ENCODE peak calls at places on chromosome 7, in four cellular contexts. One of them, this sample, is unnamed.
A peak's percentile ranks its signal among the peaks of the same experiment; 100 is the strongest.

GRCh38 chr7:106126170-106126938 is 14.2 kb upstream of the SYPL1 start:
- DNase-seq in lower lobe of right lung: no peak
- DNase-seq in left ventricle myocardium inferior: no peak
- DNase-seq in psoas muscle: no peak
- DNase-seq in this sample: peak; percentile 79

GRCh38 chr7:85103962-85104361 is 82.9 kb downstream of the SEMA3D start:
- DNase-seq in lower lobe of right lung: no peak
- DNase-seq in left ventricle myocardium inferior: no peak
- DNase-seq in psoas muscle: no peak
- DNase-seq in this sample: peak; percentile 37

GRCh38 chr7:17848516-17848915 is 91.8 kb downstream of the SNX13 start:
- DNase-seq in lower lobe of right lung: no peak
- DNase-seq in left ventricle myocardium inferior: no peak
- DNase-seq in psoas muscle: no peak
- DNase-seq in this sample: no peak

GRCh38 chr7:27145167-27145883 is 1.8 kb upstream of the HOXA5 start:
- DNase-seq in lower lobe of right lung: no peak
- DNase-seq in left ventricle myocardium inferior: no peak
- DNase-seq in psoas muscle: no peak
- DNase-seq in this sample: no peak

GRCh38 chr7:65301007-65301406 is 72.6 kb upstream of the ZNF92 start:
- DNase-seq in lower lobe of right lung: no peak
- DNase-seq in left ventricle myocardium inferior: no peak
- DNase-seq in psoas muscle: no peak
- DNase-seq in this sample: no peak

GRCh38 chr7:37643876-37644275 is 39.7 kb upstream of the GPR141 start:
- DNase-seq in lower lobe of right lung: no peak
- DNase-seq in left ventricle myocardium inferior: no peak
- DNase-seq in psoas muscle: no peak
- DNase-seq in this sample: no peak

GRCh38 chr7:13017325-13017853 is 330.0 kb downstream of the ARL4A start:
- DNase-seq in lower lobe of right lung: no peak
- DNase-seq in left ventricle myocardium inferior: no peak
- DNase-seq in psoas muscle: no peak
- DNase-seq in this sample: no peak

GRCh38 chr7:104960741-104961479 is 53.1 kb upstream of the KMT2E start:
- DNase-seq in lower lobe of right lung: peak; percentile 65
- DNase-seq in left ventricle myocardium inferior: no peak
- DNase-seq in psoas muscle: no peak
- DNase-seq in this sample: no peak

GRCh38 chr7:66043681-66044497 is 31.7 kb upstream of the ASL start:
- DNase-seq in lower lobe of right lung: peak; percentile 81
- DNase-seq in left ventricle myocardium inferior: peak; percentile 51
- DNase-seq in psoas muscle: peak; percentile 50
- DNase-seq in this sample: no peak

GRCh38 chr7:78226059-78226658 is 427.6 kb downstream of the PHTF2 start:
- DNase-seq in lower lobe of right lung: no peak
- DNase-seq in left ventricle myocardium inferior: peak; percentile 19
- DNase-seq in psoas muscle: no peak
- DNase-seq in this sample: peak; percentile 76

GRCh38 chr7:78017621-78018100 is 219.1 kb downstream of the PHTF2 start:
- DNase-seq in lower lobe of right lung: no peak
- DNase-seq in left ventricle myocardium inferior: no peak
- DNase-seq in psoas muscle: no peak
- DNase-seq in this sample: no peak

GRCh38 chr7:159027091-159027802 is 117.4 kb downstream of the VIPR2 start:
- DNase-seq in lower lobe of right lung: no peak
- DNase-seq in left ventricle myocardium inferior: no peak
- DNase-seq in psoas muscle: no peak
- DNase-seq in this sample: no peak

GRCh38 chr7:78412216-78412858 is 613.8 kb downstream of the PHTF2 start:
- DNase-seq in lower lobe of right lung: no peak
- DNase-seq in left ventricle myocardium inferior: no peak
- DNase-seq in psoas muscle: no peak
- DNase-seq in this sample: no peak

GRCh38 chr7:5776894-5777645 is 4.4 kb downstream of the RNF216 start:
- DNase-seq in lower lobe of right lung: no peak
- DNase-seq in left ventricle myocardium inferior: no peak
- DNase-seq in psoas muscle: no peak
- DNase-seq in this sample: no peak

GRCh38 chr7:143398616-143399015 is 10.0 kb downstream of the EPHA1 start:
- DNase-seq in lower lobe of right lung: no peak
- DNase-seq in left ventricle myocardium inferior: no peak
- DNase-seq in psoas muscle: no peak
- DNase-seq in this sample: no peak

GRCh38 chr7:65980478-65981250 is 1.3 kb downstream of the GUSB start:
- DNase-seq in lower lobe of right lung: peak; percentile 88
- DNase-seq in left ventricle myocardium inferior: peak; percentile 65
- DNase-seq in psoas muscle: peak; percentile 47
- DNase-seq in this sample: no peak

GRCh38 chr7:47254081-47255006 is 327.6 kb downstream of the TNS3 start:
- DNase-seq in lower lobe of right lung: peak; percentile 90
- DNase-seq in left ventricle myocardium inferior: peak; percentile 88
- DNase-seq in psoas muscle: peak; percentile 89
- DNase-seq in this sample: peak; percentile 21

GRCh38 chr7:115099906-115100305 is 178.0 kb downstream of the MDFIC start:
- DNase-seq in lower lobe of right lung: no peak
- DNase-seq in left ventricle myocardium inferior: no peak
- DNase-seq in psoas muscle: no peak
- DNase-seq in this sample: no peak

GRCh38 chr7:101059620-101059942 is 25.7 kb upstream of the TRIM56 start:
- DNase-seq in lower lobe of right lung: no peak
- DNase-seq in left ventricle myocardium inferior: no peak
- DNase-seq in psoas muscle: no peak
- DNase-seq in this sample: no peak

GRCh38 chr7:106061301-106061979 is 50.7 kb downstream of the SYPL1 start:
- DNase-seq in lower lobe of right lung: no peak
- DNase-seq in left ventricle myocardium inferior: no peak
- DNase-seq in psoas muscle: no peak
- DNase-seq in this sample: no peak

GRCh38 chr7:82288769-82289535 is 154.6 kb downstream of the CACNA2D1 start:
- DNase-seq in lower lobe of right lung: no peak
- DNase-seq in left ventricle myocardium inferior: no peak
- DNase-seq in psoas muscle: no peak
- DNase-seq in this sample: peak; percentile 62

GRCh38 chr7:105876964-105877601 is 684 bp upstream of the ATXN7L1 start:
- DNase-seq in lower lobe of right lung: peak; percentile 48
- DNase-seq in left ventricle myocardium inferior: peak; percentile 32
- DNase-seq in psoas muscle: peak; percentile 39
- DNase-seq in this sample: peak; percentile 53

GRCh38 chr7:123275036-123275753 is 75.4 kb upstream of the SLC13A1 start:
- DNase-seq in lower lobe of right lung: no peak
- DNase-seq in left ventricle myocardium inferior: no peak
- DNase-seq in psoas muscle: no peak
- DNase-seq in this sample: no peak

GRCh38 chr7:159198016-159198724 is 53.5 kb upstream of the VIPR2 start:
- DNase-seq in lower lobe of right lung: no peak
- DNase-seq in left ventricle myocardium inferior: no peak
- DNase-seq in psoas muscle: no peak
- DNase-seq in this sample: no peak

GRCh38 chr7:147981072-147981813 is 609.3 kb upstream of the C7orf33 start:
- DNase-seq in lower lobe of right lung: no peak
- DNase-seq in left ventricle myocardium inferior: no peak
- DNase-seq in psoas muscle: no peak
- DNase-seq in this sample: no peak

GRCh38 chr7:51314726-51315125 is 1.9 kb downstream of the COBL start:
- DNase-seq in lower lobe of right lung: no peak
- DNase-seq in left ventricle myocardium inferior: no peak
- DNase-seq in psoas muscle: no peak
- DNase-seq in this sample: no peak

GRCh38 chr7:38594931-38595330 is 36.2 kb downstream of the AMPH start:
- DNase-seq in lower lobe of right lung: no peak
- DNase-seq in left ventricle myocardium inferior: no peak
- DNase-seq in psoas muscle: no peak
- DNase-seq in this sample: no peak

GRCh38 chr7:130943336-130943901 is 209.4 kb upstream of the KLF14 start:
- DNase-seq in lower lobe of right lung: no peak
- DNase-seq in left ventricle myocardium inferior: no peak
- DNase-seq in psoas muscle: no peak
- DNase-seq in this sample: peak; percentile 83

GRCh38 chr7:64890761-64891666 is 12.1 kb upstream of the ZNF273 start:
- DNase-seq in lower lobe of right lung: no peak
- DNase-seq in left ventricle myocardium inferior: no peak
- DNase-seq in psoas muscle: no peak
- DNase-seq in this sample: no peak

GRCh38 chr7:80826520-80827237 is 92.2 kb downstream of the SEMA3C start:
- DNase-seq in lower lobe of right lung: no peak
- DNase-seq in left ventricle myocardium inferior: no peak
- DNase-seq in psoas muscle: no peak
- DNase-seq in this sample: no peak

GRCh38 chr7:6551016-6551511 is at the start of gene GRID2IP:
- DNase-seq in lower lobe of right lung: no peak
- DNase-seq in left ventricle myocardium inferior: no peak
- DNase-seq in psoas muscle: no peak
- DNase-seq in this sample: no peak

GRCh38 chr7:137146012-137146455 is 197.5 kb downstream of the PTN start:
- DNase-seq in lower lobe of right lung: no peak
- DNase-seq in left ventricle myocardium inferior: no peak
- DNase-seq in psoas muscle: no peak
- DNase-seq in this sample: no peak

GRCh38 chr7:79540592-79540991 is 87.1 kb upstream of the MAGI2 start:
- DNase-seq in lower lobe of right lung: no peak
- DNase-seq in left ventricle myocardium inferior: no peak
- DNase-seq in psoas muscle: no peak
- DNase-seq in this sample: no peak

GRCh38 chr7:27973625-27974024 is 207.0 kb downstream of the JAZF1 start:
- DNase-seq in lower lobe of right lung: no peak
- DNase-seq in left ventricle myocardium inferior: no peak
- DNase-seq in psoas muscle: no peak
- DNase-seq in this sample: no peak

GRCh38 chr7:26440253-26440992 is 148.8 kb downstream of the SNX10 start:
- DNase-seq in lower lobe of right lung: no peak
- DNase-seq in left ventricle myocardium inferior: no peak
- DNase-seq in psoas muscle: no peak
- DNase-seq in this sample: no peak

GRCh38 chr7:31120800-31121513 is 68.8 kb downstream of the ADCYAP1R1 start:
- DNase-seq in lower lobe of right lung: no peak
- DNase-seq in left ventricle myocardium inferior: no peak
- DNase-seq in psoas muscle: no peak
- DNase-seq in this sample: no peak

GRCh38 chr7:112118581-112119566 is 87.3 kb downstream of the DOCK4 start:
- DNase-seq in lower lobe of right lung: no peak
- DNase-seq in left ventricle myocardium inferior: no peak
- DNase-seq in psoas muscle: no peak
- DNase-seq in this sample: no peak

GRCh38 chr7:2821161-2821841 is 22.8 kb downstream of the GNA12 start:
- DNase-seq in lower lobe of right lung: no peak
- DNase-seq in left ventricle myocardium inferior: no peak
- DNase-seq in psoas muscle: no peak
- DNase-seq in this sample: peak; percentile 24

DNA sequence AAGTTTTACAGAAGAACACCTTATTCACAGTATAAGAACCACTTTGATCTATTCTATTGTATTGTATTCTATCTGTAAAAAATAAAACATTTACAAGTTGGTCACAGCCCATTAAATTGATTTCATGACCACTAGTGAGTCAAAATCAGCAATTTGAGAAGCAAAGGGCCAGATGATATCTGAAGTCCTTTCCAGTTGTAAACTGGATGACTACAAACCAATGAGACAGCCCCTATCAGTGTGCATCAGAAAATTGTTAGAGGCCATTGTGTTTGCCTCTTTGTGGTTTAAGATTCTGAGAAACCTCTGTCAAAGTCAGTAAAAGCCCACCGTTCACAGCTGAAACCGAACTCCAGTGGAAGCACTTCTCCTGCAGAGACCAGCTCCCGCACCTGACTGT is 54.8 kb downstream of the TBXAS1 start:
- DNase-seq in lower lobe of right lung: no peak
- DNase-seq in left ventricle myocardium inferior: no peak
- DNase-seq in psoas muscle: no peak
- DNase-seq in this sample: no peak
- H3K4me1 ChIP-seq in lower lobe of right lung: peaks cover 6% of the 10 kb centered on the region
- H3K4me1 ChIP-seq in left ventricle myocardium inferior: no peaks in the 10 kb centered on the region
- H3K4me1 ChIP-seq in psoas muscle: no peaks in the 10 kb centered on the region
- H3K4me1 ChIP-seq in this sample: no peaks in the 10 kb centered on the region

GRCh38 chr7:44849277-44850210 is 1.7 kb upstream of the H2AZ2 start:
- DNase-seq in lower lobe of right lung: no peak
- DNase-seq in left ventricle myocardium inferior: no peak
- DNase-seq in psoas muscle: no peak
- DNase-seq in this sample: no peak

GRCh38 chr7:44846816-44847508 is 925 bp downstream of the H2AZ2 start:
- DNase-seq in lower lobe of right lung: no peak
- DNase-seq in left ventricle myocardium inferior: no peak
- DNase-seq in psoas muscle: no peak
- DNase-seq in this sample: no peak

GRCh38 chr7:44847509-44847919 is 373 bp downstream of the H2AZ2 start:
- DNase-seq in lower lobe of right lung: peak; percentile 91
- DNase-seq in left ventricle myocardium inferior: peak; percentile 88
- DNase-seq in psoas muscle: peak; percentile 89
- DNase-seq in this sample: peak; percentile 91

GRCh38 chr7:44845476-44845875 is 2.4 kb downstream of the H2AZ2 start:
- DNase-seq in lower lobe of right lung: no peak
- DNase-seq in left ventricle myocardium inferior: no peak
- DNase-seq in psoas muscle: no peak
- DNase-seq in this sample: no peak

DNA sequence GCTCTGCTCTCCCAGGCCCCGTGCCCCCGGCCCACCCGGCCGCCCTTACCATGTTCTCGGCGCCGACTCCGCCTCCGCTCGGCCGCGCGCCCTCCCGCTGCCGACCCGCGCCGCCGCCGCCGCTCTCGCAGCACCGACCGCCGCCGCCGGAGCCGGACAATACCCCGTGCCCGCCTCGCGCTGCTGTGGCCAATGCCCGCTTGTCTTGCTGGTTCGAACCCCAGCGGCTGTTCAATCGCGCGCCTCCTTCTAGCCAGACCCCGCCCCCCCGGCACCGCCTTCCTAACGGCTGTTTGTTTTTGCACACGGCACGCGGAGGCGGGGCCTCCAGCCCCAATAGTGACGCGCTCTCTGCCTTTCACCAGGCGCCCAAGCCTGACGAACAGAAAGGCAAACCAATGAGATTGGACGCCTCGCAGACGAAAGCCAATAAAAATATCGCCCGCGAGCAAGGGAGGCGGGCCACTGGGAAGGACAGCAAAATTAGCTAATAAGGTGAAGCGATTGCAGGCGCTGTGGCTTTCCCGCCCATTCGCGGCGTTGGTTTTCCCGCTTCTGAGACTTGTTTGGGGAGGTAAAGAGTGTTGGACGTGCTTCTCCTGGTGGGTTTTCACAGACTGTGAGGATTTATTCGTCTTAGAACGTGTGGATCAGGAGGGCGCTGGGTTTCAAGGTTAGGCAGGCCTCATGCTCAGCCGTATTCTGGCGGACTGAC is at the start of gene H2AZ2:
- DNase-seq in lower lobe of right lung: peak; percentile 100
- DNase-seq in left ventricle myocardium inferior: peak; percentile 100
- DNase-seq in psoas muscle: peak; percentile 100
- DNase-seq in this sample: peak; percentile 100
- TF ChIP-seq CTCF in lower lobe of right lung: no peak
- TF ChIP-seq CTCF in left ventricle myocardium inferior: no peak
- TF ChIP-seq CTCF in psoas muscle: no peak
- TF ChIP-seq CTCF in this sample: no peak

GRCh38 chr7:134870781-134871180 is 91.3 kb downstream of the CALD1 start:
- DNase-seq in lower lobe of right lung: no peak
- DNase-seq in left ventricle myocardium inferior: no peak
- DNase-seq in psoas muscle: no peak
- DNase-seq in this sample: no peak
- H3K4me1 ChIP-seq in lower lobe of right lung: peaks cover 14% of the 10 kb centered on the region
- H3K4me1 ChIP-seq in left ventricle myocardium inferior: peaks cover 75% of the 10 kb centered on the region
- H3K4me1 ChIP-seq in psoas muscle: no peaks in the 10 kb centered on the region
- H3K4me1 ChIP-seq in this sample: peaks cover 48% of the 10 kb centered on the region

GRCh38 chr7:155119801-155120382 is 49.8 kb downstream of the HTR5A start:
- DNase-seq in lower lobe of right lung: no peak
- DNase-seq in left ventricle myocardium inferior: no peak
- DNase-seq in psoas muscle: no peak
- DNase-seq in this sample: no peak
- TF ChIP-seq CTCF in lower lobe of right lung: no peak
- TF ChIP-seq CTCF in left ventricle myocardium inferior: no peak
- TF ChIP-seq CTCF in psoas muscle: no peak
- TF ChIP-seq CTCF in this sample: no peak

This sample was measured in A673.